ENCODE peak calls at places on chromosomes 12 and 14, in seven cellular contexts. G is HFF-Myc, B is mammary epithelial cell, K is IMR-90, V is endothelial cell of umbilical vein, D is cardiac muscle cell, Q is fibroblast of the aortic adventitia. L is an unnamed sample.

GRCh38 chr12:8678661-8679111 is 16.1 kb upstream of the MFAP5 start:
- DNase-seq in G (no peak), B (peak; percentile 91), K (no peak), V (no peak), D (no peak), Q (peak; percentile 59), L (no peak)

GRCh38 chr12:3207858-3208257 is 130.7 kb downstream of the TSPAN9 start:
- DNase-seq in G (no peak), B (no peak), K (no peak), V (no peak), D (no peak), Q (no peak), L (no peak)

GRCh38 chr12:103928736-103929050 is 1.5 kb upstream of the HSP90B1 start:
- DNase-seq in G (no peak), B (no peak), K (no peak), V (no peak), D (no peak), Q (no peak), L (no peak)

GRCh38 chr14:30532264-30532663 is 26.7 kb upstream of the G2E3 start:
- DNase-seq in G (no peak), B (no peak), K (no peak), V (no peak), D (no peak), Q (peak; percentile 4), L (peak; percentile 10)

GRCh38 chr12:111322336-111323250 is 46.3 kb downstream of the PHETA1 start:
- DNase-seq in G (peak; percentile 55), B (no peak), K (no peak), V (no peak), D (no peak), Q (no peak), L (no peak)

GRCh38 chr14:91405241-91405721 is 12.3 kb downstream of the CCDC88C start:
- DNase-seq in G (no peak), B (no peak), K (no peak), V (no peak), D (no peak), Q (no peak), L (no peak)

GRCh38 chr12:116609715-116610114 is 50.5 kb downstream of the MAP1LC3B2 start:
- DNase-seq in G (no peak), B (no peak), K (no peak), V (no peak), D (no peak), Q (no peak), L (no peak)

GRCh38 chr12:6278439-6279255 is 31.8 kb upstream of the PLEKHG6 start:
- DNase-seq in G (no peak), B (peak; percentile 93), K (peak; percentile 74), V (peak; percentile 83), D (peak; percentile 87), Q (peak; percentile 76), L (peak; percentile 84)

GRCh38 chr14:100622234-100622633 is 35.0 kb upstream of the BEGAIN start:
- DNase-seq in G (no peak), B (no peak), K (no peak), V (no peak), D (no peak), Q (no peak), L (no peak)

GRCh38 chr12:57549909-57550627 is at the start of gene KIF5A:
- DNase-seq in G (no peak), B (no peak), K (no peak), V (no peak), D (no peak), Q (no peak), L (no peak)

GRCh38 chr14:66163023-66163422 is 323.1 kb upstream of the CCDC196 start:
- DNase-seq in G (no peak), B (no peak), K (no peak), V (no peak), D (no peak), Q (no peak), L (no peak)

GRCh38 chr12:55745361-55746146 is 2.6 kb downstream of the GDF11 start:
- DNase-seq in G (no peak), B (no peak), K (no peak), V (no peak), D (peak; percentile 77), Q (peak; percentile 37), L (peak; percentile 49)

GRCh38 chr12:113186033-113186365 is 478 bp downstream of the RITA1 start:
- DNase-seq in G (no peak), B (no peak), K (peak; percentile 18), V (no peak), D (peak; percentile 19), Q (peak; percentile 27), L (peak; percentile 42)

GRCh38 chr14:102805454-102805891 is 28.2 kb downstream of the TRAF3 start:
- DNase-seq in G (no peak), B (peak; percentile 28), K (peak; percentile 70), V (no peak), D (peak; percentile 51), Q (peak; percentile 23), L (no peak)
- TF ChIP-seq CTCF in G (no peak), B (no peak), K (no peak), V (no peak), D (no peak), Q (no peak), L (no peak)

GRCh38 chr12:22333186-22333745 is 1.2 kb downstream of the ST8SIA1 start:
- DNase-seq in G (peak; percentile 20), B (no peak), K (peak; percentile 65), V (no peak), D (peak; percentile 75), Q (peak; percentile 22), L (peak; percentile 30)
- H3K4me3 ChIP-seq in G (no peak overlapping the region), B (no peak overlapping the region), K (no peak overlapping the region), V (no peak overlapping the region), D (peak overlapping the region; percentile 88), Q (peak overlapping the region; percentile 18), L (no peak overlapping the region)

GRCh38 chr12:47783024-47783755 is 10.2 kb downstream of the SLC48A1 start:
- DNase-seq in G (no peak), B (no peak), K (no peak), V (no peak), D (no peak), Q (no peak), L (no peak)
- TF ChIP-seq CTCF in G (no peak), B (no peak), K (no peak), V (no peak), D (no peak), Q (no peak), L (no peak)

DNA sequence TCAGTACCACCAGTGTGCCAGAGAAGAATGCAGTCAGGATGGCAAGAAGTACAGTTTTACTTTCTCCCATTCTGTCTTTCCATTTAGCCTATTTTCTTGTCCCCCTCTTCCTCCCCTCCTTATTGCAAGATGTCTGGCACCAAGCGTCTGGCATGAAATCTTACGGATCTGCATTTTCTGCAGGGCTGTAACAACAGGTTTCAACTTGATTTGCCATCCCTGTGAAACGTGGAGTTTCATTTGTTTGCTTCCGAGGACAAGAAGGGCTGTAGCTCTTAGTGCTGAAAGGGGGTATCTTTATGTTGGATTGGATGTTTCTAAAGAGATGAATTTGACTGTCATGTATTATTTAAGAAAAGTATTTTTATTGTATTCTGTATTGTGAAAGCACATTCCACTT is 1110.6 kb downstream of the BCL11B start:
- DNase-seq in G (no peak), B (peak; percentile 26), K (no peak), V (no peak), D (no peak), Q (no peak), L (no peak)
- H3K4me3 ChIP-seq in G (no peak overlapping the region), B (no peak overlapping the region), K (no peak overlapping the region), V (no peak overlapping the region), D (no peak overlapping the region), Q (no peak overlapping the region), L (no peak overlapping the region)

DNA sequence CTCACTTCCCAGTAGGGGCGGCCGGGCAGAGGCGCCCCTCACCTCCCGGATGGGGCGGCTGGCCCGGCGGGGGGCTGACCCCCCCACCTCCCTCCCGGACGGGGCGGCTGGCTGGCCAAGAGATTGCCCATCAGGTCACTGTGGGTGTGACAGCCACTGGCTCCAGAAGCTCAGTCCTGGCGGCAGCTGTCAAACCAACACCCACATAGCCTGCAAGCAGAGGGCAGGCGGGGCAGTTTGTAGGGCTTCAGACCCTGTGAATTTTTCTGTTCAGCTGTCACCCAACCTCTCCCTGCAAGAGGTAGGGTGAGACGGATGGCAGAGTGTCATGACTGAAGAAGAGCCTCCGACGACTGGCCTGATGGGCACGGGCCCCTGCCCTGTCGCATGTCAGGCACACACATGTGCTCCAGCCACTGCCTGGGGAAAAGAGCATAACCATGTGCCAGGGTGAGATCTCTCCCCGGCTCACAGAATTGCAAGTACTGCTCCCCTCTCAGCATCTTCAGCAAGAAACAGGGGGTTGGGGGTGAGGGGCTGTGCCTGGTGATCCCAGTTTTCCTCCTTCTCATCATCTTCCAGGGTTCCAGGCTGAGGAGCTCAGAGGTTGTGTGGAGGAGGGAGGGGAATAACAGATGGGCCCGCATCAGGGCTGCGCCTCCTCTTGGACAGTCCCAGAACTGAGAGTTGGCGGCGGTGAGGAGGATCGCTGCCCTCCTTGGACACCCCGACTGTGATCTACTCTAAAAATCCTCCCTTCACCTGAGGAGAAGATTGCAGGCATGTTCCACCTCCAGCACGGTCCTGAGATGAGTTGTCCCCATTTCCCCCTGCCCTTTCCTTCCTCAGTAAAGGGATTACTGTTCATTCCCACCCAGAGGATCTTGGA is 11.2 kb upstream of the PRPH start:
- DNase-seq in G (no peak), B (no peak), K (no peak), V (no peak), D (no peak), Q (no peak), L (no peak)
- TF ChIP-seq CTCF in G (peak; percentile 27), B (no peak), K (peak; percentile 7), V (peak; percentile 6), D (no peak), Q (peak; percentile 20), L (peak; percentile 24)

DNA sequence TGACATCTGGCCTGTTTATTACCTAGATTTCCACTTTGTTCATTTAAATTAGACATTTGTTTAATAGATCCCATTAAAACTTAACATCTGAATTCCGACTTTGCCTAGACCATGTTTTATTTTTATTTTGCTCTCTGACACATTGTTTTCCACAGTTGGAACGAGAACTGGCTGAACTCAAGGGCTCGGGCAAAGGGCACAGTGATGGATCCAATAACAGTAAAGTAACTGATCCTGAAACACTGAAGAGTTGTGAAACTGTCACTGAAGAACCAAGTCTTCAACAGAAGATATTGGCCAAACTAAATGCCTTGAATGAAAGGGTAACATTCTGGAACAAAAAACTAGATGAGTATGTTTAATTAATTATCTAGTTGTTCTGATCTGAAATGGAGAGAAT is 39.7 kb downstream of the LRRC9 start:
- DNase-seq in G (no peak), B (no peak), K (no peak), V (no peak), D (no peak), Q (no peak), L (peak; percentile 45)
- H3K4me3 ChIP-seq in G (no peak overlapping the region), B (no peak overlapping the region), K (no peak overlapping the region), V (no peak overlapping the region), D (no peak overlapping the region), Q (no peak overlapping the region), L (no peak overlapping the region)

GRCh38 chr12:29510591-29511174 is 13.2 kb upstream of the OVCH1 start:
- DNase-seq in G (no peak), B (no peak), K (no peak), V (no peak), D (no peak), Q (peak; percentile 55), L (no peak)
- TF ChIP-seq CTCF in G (no peak), B (no peak), K (no peak), V (no peak), D (no peak), Q (no peak), L (no peak)

GRCh38 chr12:130713581-130713991 is 2.5 kb downstream of the RIMBP2 start:
- DNase-seq in G (no peak), B (no peak), K (no peak), V (no peak), D (no peak), Q (no peak), L (no peak)
- H3K4me3 ChIP-seq in G (no peak overlapping the region), B (no peak overlapping the region), K (no peak overlapping the region), V (no peak overlapping the region), D (no peak overlapping the region), Q (no peak overlapping the region), L (no peak overlapping the region)

L was measured in fibroblast of villous mesenchyme.